ENCODE peak calls at places on chromosomes 3 and 15, in five cellular contexts. T, I, B, P and H are unnamed samples.

GRCh38 chr3:151630938-151631417 is 102.7 kb upstream of the AADACL2 start:
- DNase-seq in B (no peak), P (peak), T (no peak), I (peak), H (no peak)

GRCh38 chr3:177554900-177555759 is 357.8 kb upstream of the TBL1XR1 start:
- DNase-seq in B (no peak), T (no peak), I (peak), P (no peak), H (peak)

GRCh38 chr15:39878401-39878775 is 41.7 kb downstream of the GPR176 start:
- DNase-seq in T (no peak), B (no peak), P (no peak), I (no peak), H (no peak)

GRCh38 chr3:31242026-31242455 is 290.7 kb upstream of the STT3B start:
- DNase-seq in I (no peak), T (no peak), B (no peak), P (no peak), H (no peak)

GRCh38 chr3:171810278-171811058 is at the start of gene PLD1:
- DNase-seq in T (peak), P (peak), B (peak), I (peak), H (peak)

GRCh38 chr15:60299452-60300047 is 98.2 kb downstream of the ANXA2 start:
- DNase-seq in I (peak), B (peak), T (no peak), P (peak), H (peak)

GRCh38 chr15:45573961-45574629 is 13.1 kb upstream of the BLOC1S6 start:
- DNase-seq in B (peak), I (peak), T (no peak), P (peak), H (no peak)

GRCh38 chr3:38534180-38534579 is 38.0 kb downstream of the EXOG start:
- DNase-seq in I (no peak), P (no peak), T (no peak), B (no peak), H (no peak)

GRCh38 chr3:195150194-195151118 is 120.5 kb downstream of the XXYLT1 start:
- DNase-seq in P (peak), T (peak), B (peak), I (peak), H (no peak)

GRCh38 chr15:40493089-40493840 is 22.5 kb downstream of the CHST14 start:
- DNase-seq in I (peak), P (no peak), B (no peak), T (no peak), H (no peak)

GRCh38 chr15:74421302-74422245 is 12.2 kb downstream of the SEMA7A start:
- DNase-seq in I (no peak), B (no peak), T (no peak), P (no peak), H (no peak)

GRCh38 chr3:128523591-128523990 is 30.6 kb upstream of the GATA2 start:
- DNase-seq in I (no peak), P (no peak), B (no peak), T (no peak), H (no peak)

GRCh38 chr3:141074529-141074928 is 23.4 kb downstream of the SPSB4 start:
- DNase-seq in P (no peak), I (no peak), B (no peak), T (no peak), H (no peak)

GRCh38 chr15:34437687-34438086 is at the start of gene GOLGA8A:
- DNase-seq in P (peak), I (peak), T (peak), B (peak), H (peak)

GRCh38 chr3:113747719-113748046 is 848 bp downstream of the ATP6V1A start:
- DNase-seq in I (peak), P (no peak), B (no peak), T (no peak), H (no peak)

GRCh38 chr3:115960799-115961198 is 337.5 kb downstream of the GAP43 start:
- DNase-seq in I (no peak), P (peak), T (no peak), B (no peak), H (no peak)

GRCh38 chr15:44788748-44789147 is 52.4 kb downstream of the TRIM69 start:
- DNase-seq in T (peak), B (no peak), P (no peak), I (peak), H (no peak)

GRCh38 chr15:39788108-39788507 is 5.5 kb upstream of the FSIP1 start:
- DNase-seq in I (peak), B (no peak), P (no peak), T (no peak), H (no peak)

GRCh38 chr3:134517796-134518195 is 31.9 kb downstream of the CEP63 start:
- DNase-seq in T (no peak), I (peak), P (no peak), B (no peak), H (no peak)

GRCh38 chr3:172154768-172155649 is 115.6 kb downstream of the FNDC3B start:
- DNase-seq in P (no peak), B (no peak), T (no peak), I (peak), H (no peak)

GRCh38 chr3:156674046-156674910 is at the start of gene TIPARP:
- DNase-seq in P (peak), B (peak), T (peak), I (peak), H (peak)

GRCh38 chr3:63519426-63519825 is 133.0 kb upstream of the SNTN start:
- DNase-seq in I (peak), P (no peak), T (no peak), B (no peak), H (no peak)

GRCh38 chr3:98130421-98130820 is at the start of gene OR5H1:
- DNase-seq in P (no peak), T (no peak), I (no peak), B (no peak), H (no peak)

GRCh38 chr3:172648736-172649135 is 62.1 kb downstream of the NCEH1 start:
- DNase-seq in P (no peak), I (peak), B (no peak), T (no peak), H (no peak)

GRCh38 chr3:154584041-154584440 is 154.1 kb upstream of the GPR149 start:
- DNase-seq in T (no peak), I (no peak), B (no peak), P (peak), H (no peak)

GRCh38 chr3:97464035-97464434 is 300.5 kb upstream of the ARL6 start:
- DNase-seq in P (no peak), B (no peak), I (no peak), T (no peak), H (no peak)

GRCh38 chr3:111882799-111883198 is 23.7 kb downstream of the PHLDB2 start:
- DNase-seq in P (no peak), B (no peak), I (no peak), T (no peak), H (no peak)

GRCh38 chr15:35142578-35142977 is 57.5 kb upstream of the NANOGP8 start:
- DNase-seq in T (no peak), B (no peak), I (peak), P (no peak), H (no peak)

GRCh38 chr3:39154323-39155021 is 1.1 kb upstream of the CSRNP1 start:
- DNase-seq in B (peak), P (peak), I (peak), T (no peak), H (no peak)